ENCODE peak calls at places on chromosomes 12 and 14, in six cellular contexts. N, B, C, T, L and V are unnamed samples.
A peak's percentile ranks its signal among the peaks of the same experiment; 100 is the strongest.

GRCh38 chr12:39804479-39805241 is 185.1 kb upstream of the ABCD2 start:
- DNase-seq in N (no peak), B (no peak), C (no peak), T (no peak), L (no peak), V (no peak)

GRCh38 chr12:7716391-7716790 is 5.2 kb downstream of the DPPA3 start:
- DNase-seq in N (no peak), B (no peak), C (no peak), T (no peak), L (peak; percentile 19), V (peak; percentile 7)

GRCh38 chr14:66216763-66217162 is 269.4 kb upstream of the CCDC196 start:
- DNase-seq in N (no peak), B (no peak), C (no peak), T (no peak), L (no peak), V (peak; percentile 17)

GRCh38 chr14:103121846-103122577 is 1.2 kb upstream of the TNFAIP2 start:
- DNase-seq in N (peak; percentile 87), B (no peak), C (peak; percentile 91), T (no peak), L (peak; percentile 87), V (no peak)

GRCh38 chr12:26319511-26319910 is 124.1 kb downstream of the SSPN start:
- DNase-seq in N (peak; percentile 49), B (no peak), C (peak; percentile 47), T (no peak), L (peak; percentile 54), V (no peak)

GRCh38 chr12:6193853-6194815 is 6.1 kb upstream of the CD9 start:
- DNase-seq in N (no peak), B (no peak), C (no peak), T (no peak), L (peak; percentile 88), V (peak; percentile 27)

GRCh38 chr14:57889245-57889644 is 23.4 kb upstream of the SLC35F4 start:
- DNase-seq in N (no peak), B (no peak), C (peak; percentile 64), T (no peak), L (peak; percentile 33), V (no peak)

GRCh38 chr14:68610251-68610793 is 182.5 kb downstream of the ZFP36L1 start:
- DNase-seq in N (no peak), B (no peak), C (no peak), T (no peak), L (no peak), V (no peak)

GRCh38 chr12:67925077-67925476 is 64.2 kb upstream of the IFNG-AS1 start:
- DNase-seq in N (no peak), B (no peak), C (no peak), T (no peak), L (no peak), V (no peak)

DNA sequence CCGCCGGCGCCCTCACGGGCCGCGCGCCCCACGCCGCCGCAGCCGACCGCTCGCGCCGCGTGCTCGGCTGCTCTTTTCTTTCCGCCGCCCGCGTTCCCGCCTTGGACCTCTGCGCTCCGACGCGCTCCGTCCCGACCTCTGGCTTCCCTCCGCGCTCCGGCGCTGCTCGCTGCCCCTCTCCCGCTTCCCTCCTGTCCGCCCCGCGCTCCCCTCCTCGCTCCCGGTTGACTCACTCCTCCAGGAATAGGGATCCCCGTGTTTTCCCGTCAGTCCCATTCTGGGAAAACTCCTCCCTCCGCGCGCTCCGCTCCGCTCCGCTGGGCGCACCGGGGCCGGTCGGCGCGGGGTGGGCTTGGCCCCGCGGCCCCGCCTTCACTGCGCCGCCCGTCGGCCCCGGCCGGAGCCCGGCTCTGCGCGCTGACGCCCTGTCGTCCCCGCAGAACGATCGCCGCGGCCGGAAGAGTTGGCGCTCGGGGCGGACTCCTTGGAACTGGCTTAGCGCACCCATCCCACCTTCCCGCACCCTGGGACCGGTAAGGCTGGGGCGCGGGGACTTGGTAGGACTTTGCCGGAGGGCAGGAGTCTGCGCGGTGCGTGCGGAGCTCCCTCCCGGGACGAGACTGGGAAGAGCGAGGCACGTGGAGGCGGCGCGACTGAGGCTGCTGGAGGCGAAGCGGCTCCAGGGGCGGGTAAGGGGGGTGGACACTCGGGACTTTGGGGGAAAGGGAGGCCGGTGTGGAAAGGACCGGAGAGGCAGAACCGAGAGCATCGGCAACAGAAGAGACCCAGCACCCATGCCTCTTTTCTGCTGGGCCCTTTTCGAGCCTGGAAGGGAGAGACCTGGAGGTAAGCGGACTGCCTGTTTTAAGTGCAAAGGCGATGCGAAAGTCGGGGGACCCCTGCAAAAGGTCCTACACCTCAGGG is 573 bp downstream of the TEAD4 start:
- DNase-seq in N (no peak), B (no peak), C (peak; percentile 34), T (no peak), L (peak; percentile 79), V (no peak)
- H3K4me3 ChIP-seq in N (peak overlapping the region; percentile 54), B (peak overlapping the region; percentile 61), C (peak overlapping the region; percentile 76), T (peak overlapping the region; percentile 53), L (peak overlapping the region; percentile 75), V (peak overlapping the region; percentile 49)

DNA sequence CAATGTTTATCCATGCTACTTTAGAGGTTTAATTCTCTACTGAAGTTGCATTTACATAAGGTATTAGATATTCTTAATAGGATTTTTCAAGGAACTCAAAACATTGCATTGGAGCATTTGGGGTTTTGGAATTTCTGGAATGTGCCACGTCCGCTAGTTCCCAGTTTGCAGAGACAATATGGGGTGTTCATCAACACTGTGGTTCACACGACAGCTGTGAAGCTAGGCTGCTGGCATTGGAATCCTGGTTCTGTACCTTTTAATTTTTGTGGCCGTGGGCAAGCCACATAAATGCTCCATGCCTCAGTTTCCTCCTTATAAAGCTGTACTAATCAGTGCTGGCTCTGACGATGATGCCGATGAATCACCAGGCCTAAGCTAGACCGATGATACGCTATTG is 174.9 kb downstream of the APAF1 start:
- DNase-seq in N (no peak), B (no peak), C (no peak), T (no peak), L (no peak), V (no peak)
- H3K4me3 ChIP-seq in N (no peak overlapping the region), B (no peak overlapping the region), C (no peak overlapping the region), T (no peak overlapping the region), L (no peak overlapping the region), V (no peak overlapping the region)

DNA sequence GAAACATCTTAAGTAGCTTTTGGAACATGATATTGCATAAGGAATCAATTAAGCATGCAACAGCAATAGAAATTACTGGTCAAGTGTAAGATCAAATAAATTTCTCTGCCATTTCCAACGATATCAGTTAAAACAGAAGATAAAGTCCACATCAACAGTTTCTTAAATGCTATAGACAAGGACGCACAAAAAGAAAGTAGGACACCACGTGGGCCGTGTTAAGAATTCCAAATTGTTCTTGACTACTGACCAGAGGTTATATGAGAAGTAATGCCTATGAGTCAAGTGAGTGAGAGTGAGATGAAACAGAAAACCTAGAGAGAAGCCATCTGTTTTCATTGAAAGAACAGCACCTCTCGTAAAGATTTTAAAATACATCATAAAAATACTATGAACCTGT is 318.2 kb downstream of the TMEM117 start:
- DNase-seq in N (no peak), B (no peak), C (no peak), T (no peak), L (no peak), V (no peak)
- H3K4me3 ChIP-seq in N (no peak overlapping the region), B (no peak overlapping the region), C (peak overlapping the region; percentile 29), T (no peak overlapping the region), L (no peak overlapping the region), V (no peak overlapping the region)

GRCh38 chr14:104139460-104140212 is 1.2 kb downstream of the KIF26A start:
- DNase-seq in N (no peak), B (no peak), C (peak; percentile 15), T (no peak), L (no peak), V (no peak)

GRCh38 chr14:104137297-104138097 is 890 bp upstream of the KIF26A start:
- DNase-seq in N (peak; percentile 22), B (peak; percentile 66), C (peak; percentile 68), T (no peak), L (peak; percentile 85), V (peak; percentile 14)

GRCh38 chr14:104136472-104137296 is 1.7 kb upstream of the KIF26A start:
- DNase-seq in N (no peak), B (no peak), C (peak; percentile 13), T (no peak), L (no peak), V (peak; percentile 29)

GRCh38 chr14:104138891-104139459 is 588 bp downstream of the KIF26A start:
- DNase-seq in N (no peak), B (no peak), C (peak; percentile 24), T (no peak), L (no peak), V (no peak)

GRCh38 chr14:104138098-104138890 is at the start of gene KIF26A:
- DNase-seq in N (no peak), B (no peak), C (peak; percentile 60), T (no peak), L (peak; percentile 72), V (peak; percentile 60)
- H3K4me3 ChIP-seq in N (peak within 1 kb of the TSS; percentile 36), B (peak within 1 kb of the TSS; percentile 22), C (peak within 1 kb of the TSS; percentile 77), T (peak within 1 kb of the TSS; percentile 31), L (peak within 1 kb of the TSS; percentile 75), V (peak within 1 kb of the TSS; percentile 60)

DNA sequence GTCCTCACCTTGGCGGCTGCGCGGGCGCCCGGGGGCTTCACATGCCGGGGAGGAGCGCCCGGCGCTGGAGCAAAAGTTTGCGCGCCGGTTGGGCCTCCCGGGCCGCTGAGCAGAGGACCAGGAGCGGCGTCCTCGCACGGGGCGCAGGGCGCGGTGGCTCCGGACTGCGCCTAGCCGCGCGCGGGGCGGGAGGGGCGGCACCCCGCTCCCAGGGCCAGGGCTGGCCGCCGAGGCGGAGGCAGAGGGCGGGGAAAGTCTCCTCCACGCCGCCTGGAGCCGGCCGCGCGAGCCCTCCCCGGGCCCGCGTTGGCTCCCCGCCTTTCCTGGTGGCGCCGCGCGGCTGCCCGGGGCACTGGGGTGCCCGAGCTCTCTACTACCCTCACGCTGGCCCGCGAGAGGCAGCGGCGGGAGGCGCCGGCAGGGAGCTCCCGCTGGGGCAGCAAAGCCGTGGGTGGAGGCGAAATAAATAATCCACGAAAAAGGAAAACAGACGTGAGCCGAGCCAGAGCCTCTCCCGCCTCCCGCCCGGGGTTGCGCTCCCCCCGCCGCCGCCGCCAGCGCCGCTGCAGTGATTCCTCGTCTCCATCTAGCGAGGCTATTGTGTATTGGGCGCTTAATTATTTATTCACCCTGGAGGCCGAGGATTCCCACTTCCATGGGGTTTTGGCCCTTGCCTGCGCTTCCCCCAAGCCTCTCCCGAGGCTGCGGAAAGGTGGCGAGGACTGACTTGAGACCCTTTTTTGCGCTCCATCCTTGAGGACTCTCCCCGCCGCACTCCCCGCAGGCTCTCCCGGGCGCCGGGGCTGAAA is 476 bp upstream of the PRIMA1 start:
- DNase-seq in N (no peak), B (no peak), C (peak; percentile 47), T (no peak), L (peak; percentile 54), V (no peak)
- H3K4me3 ChIP-seq in N (peak overlapping the region; percentile 52), B (no peak overlapping the region), C (peak overlapping the region; percentile 74), T (peak overlapping the region; percentile 27), L (peak overlapping the region; percentile 55), V (no peak overlapping the region)